ENCODE peak calls at places on chromosomes 6 and 20, in nine cellular contexts. F, U, Z, L, T, H, X, D and Q are unnamed samples.

GRCh38 chr20:31934968-31935764 is 16.7 kb downstream of the PDRG1 start:
- DNase-seq in H (no peak), X (no peak), L (peak; percentile 94), F (peak; percentile 33), U (no peak), Z (no peak), D (no peak), T (no peak), Q (no peak)

GRCh38 chr6:152794696-152795095 is 44.1 kb downstream of the VIP start:
- DNase-seq in X (no peak), F (no peak), U (no peak), Z (no peak), H (no peak), L (no peak), D (no peak), T (no peak), Q (no peak)

GRCh38 chr6:142870787-142871371 is 74.1 kb downstream of the HIVEP2 start:
- DNase-seq in Z (no peak), L (no peak), D (no peak), X (peak; percentile 42), H (no peak), T (peak; percentile 51), F (no peak), U (no peak), Q (no peak)

GRCh38 chr6:27177454-27178000 is 70.0 kb upstream of the PRSS16 start:
- DNase-seq in F (peak; percentile 77), U (peak; percentile 65), H (peak; percentile 67), X (peak; percentile 92), Z (peak; percentile 91), D (peak; percentile 86), T (peak; percentile 80), L (peak; percentile 94), Q (peak; percentile 92)

GRCh38 chr6:149014631-149015171 is 267.9 kb downstream of the UST start:
- DNase-seq in H (no peak), Z (no peak), T (no peak), U (no peak), X (no peak), D (no peak), F (no peak), L (peak; percentile 95), Q (peak; percentile 27)

GRCh38 chr6:13281630-13282156 is 46.6 kb downstream of the TBC1D7 start:
- DNase-seq in X (no peak), D (no peak), T (no peak), F (no peak), Z (no peak), U (no peak), H (no peak), L (no peak), Q (no peak)

GRCh38 chr6:44626608-44627007 is 239.1 kb downstream of the CDC5L start:
- DNase-seq in Z (no peak), D (no peak), U (no peak), X (no peak), L (no peak), H (no peak), F (no peak), T (no peak), Q (no peak)

GRCh38 chr6:138533667-138534066 is 34.4 kb upstream of the NHSL1 start:
- DNase-seq in Z (no peak), X (no peak), H (no peak), T (no peak), L (no peak), U (no peak), F (no peak), D (no peak), Q (no peak)

GRCh38 chr20:62875419-62876355 is 14.1 kb upstream of the TCFL5 start:
- DNase-seq in L (peak; percentile 85), H (no peak), T (peak; percentile 42), Z (peak; percentile 56), U (no peak), X (peak; percentile 75), F (peak; percentile 74), D (peak; percentile 82), Q (peak; percentile 77)

GRCh38 chr6:43947860-43948259 is 177.8 kb downstream of the VEGFA start:
- DNase-seq in D (peak; percentile 50), U (no peak), T (no peak), Z (no peak), X (no peak), H (no peak), F (no peak), L (no peak), Q (no peak)

GRCh38 chr20:19376451-19376971 is 164.1 kb downstream of the SLC24A3 start:
- DNase-seq in F (no peak), U (no peak), Z (no peak), T (no peak), X (no peak), H (no peak), L (no peak), D (no peak), Q (no peak)

GRCh38 chr6:148952147-148953041 is 205.6 kb downstream of the UST start:
- DNase-seq in X (peak; percentile 39), L (no peak), T (peak; percentile 27), U (no peak), H (no peak), D (no peak), Z (no peak), F (no peak), Q (peak; percentile 44)

GRCh38 chr6:55875420-55875819 is at the start of gene BMP5:
- DNase-seq in L (peak; percentile 78), T (no peak), D (no peak), H (no peak), Z (peak; percentile 51), F (no peak), X (no peak), U (no peak), Q (no peak)

GRCh38 chr6:55874309-55874708 is 1.1 kb downstream of the BMP5 start:
- DNase-seq in Z (no peak), D (no peak), H (no peak), U (no peak), X (no peak), F (no peak), L (no peak), T (no peak), Q (no peak)

GRCh38 chr6:55866110-55866509 is 9.3 kb downstream of the BMP5 start:
- DNase-seq in L (no peak), Z (no peak), D (no peak), U (no peak), H (no peak), X (peak; percentile 82), T (peak; percentile 73), F (no peak), Q (no peak)

GRCh38 chr6:55868910-55869479 is 6.4 kb downstream of the BMP5 start:
- DNase-seq in U (peak; percentile 39), F (no peak), X (peak; percentile 43), L (no peak), H (no peak), T (peak; percentile 14), D (no peak), Z (peak; percentile 77), Q (no peak)

GRCh38 chr6:55869731-55870130 is 5.7 kb downstream of the BMP5 start:
- DNase-seq in L (no peak), X (no peak), T (no peak), Z (no peak), H (no peak), F (no peak), D (no peak), U (no peak), Q (no peak)
- TF ChIP-seq CTCF in L (no peak), X (no peak), T (no peak), Z (no peak), H (no peak), F (no peak), D (no peak), U (no peak), Q (no peak)

DNA sequence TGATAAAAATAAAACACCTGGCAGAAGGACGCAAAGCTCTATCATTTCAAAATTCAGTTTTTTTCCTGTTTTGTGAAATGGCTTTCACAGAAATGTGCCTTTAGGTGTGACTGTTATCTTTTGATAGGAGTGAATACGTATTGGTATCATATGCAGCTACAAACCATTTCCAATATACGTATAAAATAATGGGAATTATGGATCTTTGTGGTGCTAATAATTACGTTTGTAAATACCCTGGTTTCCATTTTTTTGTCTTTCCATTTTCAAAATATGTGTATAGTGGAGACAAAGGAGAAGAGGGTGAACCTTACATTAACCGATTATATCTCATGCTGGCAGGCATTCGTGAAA is 108.7 kb upstream of the GMDS start:
- DNase-seq in H (no peak), L (no peak), U (no peak), T (no peak), Z (no peak), X (no peak), F (no peak), D (no peak), Q (no peak)
- TF ChIP-seq CTCF in H (peak; percentile 17), L (no peak), U (no peak), T (no peak), Z (no peak), X (no peak), F (no peak), D (peak; percentile 39), Q (peak; percentile 23)

DNA sequence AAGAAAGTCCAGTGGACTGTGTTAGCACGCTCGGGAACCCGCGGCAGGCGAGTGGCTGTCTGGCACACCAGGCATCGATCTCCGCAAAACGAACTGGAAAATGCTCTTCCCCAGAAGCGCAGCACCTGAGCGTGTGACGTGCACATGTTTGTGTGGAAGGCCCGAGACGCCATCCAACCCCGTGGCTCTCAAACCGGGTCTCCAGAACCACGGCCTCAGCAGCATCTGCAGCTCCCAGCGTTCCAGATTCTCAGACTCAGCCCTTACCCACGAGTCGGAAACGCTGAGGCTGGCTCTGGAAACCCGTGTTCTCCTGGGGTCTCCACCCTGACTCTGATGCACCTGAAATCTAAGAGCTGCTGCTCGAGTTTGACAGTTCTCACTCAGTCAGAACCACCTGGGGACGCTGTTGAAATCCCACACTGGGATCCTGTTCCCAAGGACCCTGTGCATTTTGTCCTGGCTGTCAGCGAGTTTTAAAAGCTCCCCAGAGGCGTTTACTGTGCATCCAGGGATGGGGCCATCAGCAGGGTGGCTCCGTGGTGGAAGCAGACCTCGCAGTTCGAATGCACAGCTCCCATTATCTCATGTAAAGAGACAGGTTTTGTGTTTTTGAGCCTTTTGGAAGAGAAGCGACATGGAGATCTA is 69.0 kb downstream of the DLL1 start:
- DNase-seq in F (no peak), L (no peak), X (no peak), Z (no peak), D (peak; percentile 57), T (no peak), H (no peak), U (no peak), Q (no peak)
- TF ChIP-seq CTCF in F (no peak), L (no peak), X (no peak), Z (no peak), D (no peak), T (no peak), H (no peak), U (no peak), Q (no peak)

GRCh38 chr6:3559561-3559960 is 102.7 kb upstream of the SLC22A23 start:
- DNase-seq in L (no peak), H (no peak), F (no peak), Z (no peak), X (no peak), D (no peak), U (no peak), T (no peak), Q (no peak)

GRCh38 chr6:3565291-3565690 is 108.4 kb upstream of the SLC22A23 start:
- DNase-seq in Z (no peak), U (no peak), T (no peak), H (no peak), X (no peak), L (no peak), F (no peak), D (no peak), Q (no peak)

GRCh38 chr6:3566812-3567211 is 110.0 kb upstream of the SLC22A23 start:
- DNase-seq in F (no peak), Z (peak; percentile 57), H (no peak), L (no peak), T (peak; percentile 19), X (no peak), D (no peak), U (no peak), Q (peak; percentile 26)

GRCh38 chr6:3561745-3562144 is 104.9 kb upstream of the SLC22A23 start:
- DNase-seq in F (peak; percentile 52), H (no peak), Z (peak; percentile 58), L (peak; percentile 70), T (no peak), U (no peak), X (peak; percentile 11), D (no peak), Q (no peak)
- TF ChIP-seq CTCF in F (no peak), H (no peak), Z (peak; percentile 42), L (peak; percentile 41), T (peak; percentile 9), U (no peak), X (peak; percentile 38), D (peak; percentile 56), Q (peak; percentile 17)